ENCODE peak calls at places on chromosome 21, in seven cellular contexts. G is dermis blood vessel endothelial cell, B is G401, Y is EL, L is suprapubic skin, F is iris pigment epithelial cell, X is WTC11. T is an unnamed sample.

GRCh38 chr21:22536511-22536910 is 1538.3 kb downstream of the NCAM2 start:
- DNase-seq in G (no peak), B (no peak), Y (no peak), L (no peak), F (peak), X (no peak), T (peak)

GRCh38 chr21:26795866-26796329 is 49.3 kb downstream of the ADAMTS1 start:
- DNase-seq in G (no peak), B (no peak), Y (peak), L (no peak), F (peak), X (no peak), T (peak)

GRCh38 chr21:42609806-42610205 is 43.6 kb upstream of the PDE9A start:
- DNase-seq in G (no peak), B (no peak), Y (no peak), L (peak), F (no peak), X (no peak), T (no peak)

GRCh38 chr21:14737922-14738321 is 191.8 kb upstream of the SAMSN1 start:
- DNase-seq in G (peak), B (peak), Y (peak), L (no peak), F (peak), X (no peak), T (peak)

GRCh38 chr21:35697321-35697808 is 363.0 kb downstream of the SETD4 start:
- DNase-seq in G (no peak), B (no peak), Y (peak), L (peak), F (peak), X (no peak), T (peak)

GRCh38 chr21:34613679-34614442 is 1.1 kb downstream of the RCAN1 start:
- DNase-seq in G (peak), B (no peak), Y (peak), L (no peak), F (no peak), X (no peak), T (no peak)

GRCh38 chr21:27040738-27041137 is 73.8 kb upstream of the ADAMTS5 start:
- DNase-seq in G (no peak), B (no peak), Y (no peak), L (no peak), F (no peak), X (no peak), T (no peak)

GRCh38 chr21:34911360-34911759 is 137.7 kb downstream of the RUNX1 start:
- DNase-seq in G (no peak), B (no peak), Y (no peak), L (no peak), F (no peak), X (no peak), T (no peak)

GRCh38 chr21:44528634-44528995 is 11.4 kb downstream of the KRTAP10-1 start:
- DNase-seq in G (no peak), B (no peak), Y (no peak), L (peak), F (no peak), X (peak), T (no peak)

GRCh38 chr21:44734026-44734745 is 22.8 kb upstream of the TSPEAR start:
- DNase-seq in G (no peak), B (no peak), Y (no peak), L (peak), F (no peak), X (no peak), T (no peak)

GRCh38 chr21:35508389-35508888 is 459.3 kb upstream of the RUNX1 start:
- DNase-seq in G (peak), B (no peak), Y (peak), L (peak), F (peak), X (peak), T (peak)

GRCh38 chr21:34743285-34743684 is 74.5 kb downstream of the CLIC6 start:
- DNase-seq in G (no peak), B (no peak), Y (no peak), L (no peak), F (no peak), X (no peak), T (no peak)

GRCh38 chr21:45387506-45387905 is 17.5 kb upstream of the COL18A1 start:
- DNase-seq in G (no peak), B (no peak), Y (no peak), L (peak), F (no peak), X (no peak), T (no peak)

GRCh38 chr21:42614811-42615342 is 38.5 kb upstream of the PDE9A start:
- DNase-seq in G (no peak), B (peak), Y (peak), L (peak), F (peak), X (no peak), T (no peak)

GRCh38 chr21:33025471-33026298 is at the start of gene OLIG2:
- DNase-seq in G (no peak), B (peak), Y (peak), L (no peak), F (no peak), X (peak), T (no peak)

GRCh38 chr21:37266515-37267221 is 466 bp downstream of the VPS26C start:
- DNase-seq in G (peak), B (peak), Y (peak), L (peak), F (peak), X (peak), T (peak)

T was measured in astrocyte of the spinal cord.